ENCODE peak calls at places on chromosome 1, in five cellular contexts. T is suprapubic skin, U is K562, P is sigmoid colon, N is A549. K is an unnamed sample.

GRCh38 chr1:41452704-41453350 is 31.7 kb downstream of the EDN2 start:
- DNase-seq in P (no peak), N (no peak), T (no peak), U (no peak), K (no peak)

GRCh38 chr1:113783254-113784103 is 24.2 kb upstream of the PHTF1 start:
- DNase-seq in N (no peak), P (no peak), U (peak; percentile 62), T (no peak), K (no peak)

GRCh38 chr1:205976708-205977107 is 26.5 kb downstream of the RAB7B start:
- DNase-seq in T (no peak), U (no peak), N (no peak), P (peak; percentile 63), K (no peak)

GRCh38 chr1:9258629-9259028 is 24.1 kb downstream of the H6PD start:
- DNase-seq in P (no peak), U (no peak), T (no peak), N (no peak), K (no peak)

GRCh38 chr1:110584045-110584444 is 22.1 kb downstream of the KCNA2 start:
- DNase-seq in N (no peak), U (no peak), T (peak; percentile 64), P (no peak), K (no peak)

GRCh38 chr1:188089015-188089414 is 1260.3 kb downstream of the PLA2G4A start:
- DNase-seq in N (no peak), P (no peak), U (no peak), T (no peak), K (no peak)

GRCh38 chr1:109782927-109783326 is 19.2 kb upstream of the EPS8L3 start:
- DNase-seq in T (no peak), P (peak; percentile 62), U (no peak), N (no peak), K (no peak)

GRCh38 chr1:32215629-32216505 is 6.3 kb downstream of the TMEM234 start:
- DNase-seq in P (no peak), N (peak; percentile 62), T (no peak), U (peak; percentile 87), K (no peak)

GRCh38 chr1:70411360-70411844 is 334 bp downstream of the CTH start:
- DNase-seq in T (no peak), P (no peak), U (no peak), N (no peak), K (no peak)

GRCh38 chr1:205067031-205067430 is 17.2 kb downstream of the TMEM81 start:
- DNase-seq in U (no peak), T (peak; percentile 59), P (no peak), N (no peak), K (no peak)

GRCh38 chr1:101820080-101820479 is 176.6 kb downstream of the OLFM3 start:
- DNase-seq in P (no peak), U (no peak), T (no peak), N (no peak), K (no peak)

DNA sequence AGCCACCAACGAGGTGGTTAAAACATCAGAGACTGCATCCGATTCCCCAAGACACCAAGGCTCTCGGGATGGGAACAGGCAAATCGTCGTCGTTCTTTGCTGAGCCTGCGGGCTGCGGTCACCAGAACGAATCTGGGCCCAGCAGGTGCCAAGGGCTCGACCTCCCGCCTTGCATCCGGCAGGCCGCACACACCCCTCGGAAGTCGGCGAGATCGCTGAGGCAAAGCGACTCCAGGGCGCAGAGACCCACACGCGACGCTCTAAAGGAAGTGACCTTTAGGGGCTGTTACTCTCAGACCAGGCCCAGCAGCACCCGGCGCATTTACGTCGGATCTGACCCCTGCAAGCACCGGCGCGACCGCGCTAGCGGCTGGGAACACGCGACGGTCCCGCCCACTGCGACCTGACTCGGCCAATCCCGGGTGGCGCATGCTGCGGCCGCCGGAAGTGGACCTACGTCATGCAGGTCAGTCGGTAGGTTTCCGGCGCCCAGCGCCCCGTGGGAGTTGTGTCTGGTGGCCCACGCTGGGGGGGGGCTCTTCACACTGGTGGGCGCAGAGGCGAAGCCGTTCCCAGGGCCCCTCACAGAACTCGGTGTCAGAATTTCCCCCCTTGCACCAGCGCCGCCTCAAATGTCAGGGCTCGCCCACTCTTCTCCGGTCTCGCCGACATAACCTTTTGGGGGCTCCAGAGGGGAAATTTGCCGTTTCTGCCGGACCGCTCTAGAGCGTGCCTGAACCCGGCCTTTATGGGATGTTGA is 7.5 kb upstream of the PARK7 start:
- DNase-seq in T (peak; percentile 98), N (peak; percentile 76), P (peak; percentile 98), U (peak; percentile 98), K (peak; percentile 90)
- TF ChIP-seq EP300 in T (no peak), N (no peak), P (no peak), U (peak; percentile 22), K (peak; percentile 61)

GRCh38 chr1:239636321-239636720 is 250.0 kb downstream of the CHRM3 start:
- DNase-seq in N (no peak), P (no peak), T (no peak), U (no peak), K (no peak)
- TF ChIP-seq EP300 in N (no peak), P (no peak), T (no peak), U (no peak), K (no peak)

GRCh38 chr1:162250004-162250730 is 126.5 kb downstream of the SPATA46 start:
- DNase-seq in N (no peak), T (no peak), P (no peak), U (no peak), K (no peak)

GRCh38 chr1:162252209-162252608 is 124.4 kb downstream of the SPATA46 start:
- DNase-seq in N (no peak), U (no peak), T (no peak), P (no peak), K (no peak)

GRCh38 chr1:162251102-162251501 is 125.6 kb downstream of the SPATA46 start:
- DNase-seq in P (no peak), T (no peak), N (no peak), U (no peak), K (no peak)

GRCh38 chr1:162256287-162256686 is 120.4 kb downstream of the SPATA46 start:
- DNase-seq in U (no peak), P (no peak), T (no peak), N (no peak), K (no peak)

GRCh38 chr1:162253790-162254189 is 122.9 kb downstream of the SPATA46 start:
- DNase-seq in N (no peak), P (no peak), T (no peak), U (no peak), K (no peak)
- TF ChIP-seq EP300 in N (no peak), P (no peak), T (no peak), U (no peak), K (no peak)

DNA sequence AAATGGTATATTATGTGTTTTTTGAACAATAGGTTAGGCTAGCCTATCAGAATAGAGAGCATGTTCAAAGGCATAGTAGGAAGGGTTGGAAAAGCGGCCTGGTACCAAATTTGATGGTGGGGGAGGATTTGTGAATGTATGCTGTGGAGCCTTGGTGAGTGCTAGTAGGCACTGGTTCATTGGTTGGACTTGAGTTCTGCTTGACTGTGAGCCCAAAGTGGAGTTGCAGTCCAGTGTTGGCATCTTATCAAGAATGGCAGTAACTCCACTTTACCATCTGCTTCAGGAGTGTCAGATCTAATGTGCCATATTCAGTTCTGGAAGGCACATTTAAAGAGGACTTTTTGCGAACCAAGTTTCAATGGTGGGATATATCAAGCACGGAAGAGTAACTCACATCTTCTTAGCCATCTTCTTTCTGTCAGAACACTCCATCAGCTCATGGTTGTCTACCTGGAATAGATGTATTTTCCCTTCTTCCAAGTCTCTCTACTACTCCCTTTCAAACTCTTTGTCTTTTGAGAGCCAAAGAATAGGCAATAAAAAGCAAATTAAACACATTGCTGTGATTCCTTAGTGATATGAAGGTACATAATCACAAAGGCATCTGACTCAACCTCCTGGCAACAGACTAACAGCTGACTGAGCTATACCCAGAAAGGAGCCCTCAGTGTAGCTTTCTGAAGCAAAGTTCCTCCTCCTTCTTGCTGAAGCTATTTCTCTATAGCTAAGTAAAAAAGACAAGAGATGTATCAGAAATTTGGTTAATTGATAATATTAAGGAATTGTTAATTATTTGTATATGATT is 21.7 kb downstream of the LRRC8B start:
- DNase-seq in P (no peak), N (no peak), U (no peak), T (no peak), K (no peak)
- TF ChIP-seq EP300 in P (no peak), N (no peak), U (no peak), T (no peak), K (no peak)

DNA sequence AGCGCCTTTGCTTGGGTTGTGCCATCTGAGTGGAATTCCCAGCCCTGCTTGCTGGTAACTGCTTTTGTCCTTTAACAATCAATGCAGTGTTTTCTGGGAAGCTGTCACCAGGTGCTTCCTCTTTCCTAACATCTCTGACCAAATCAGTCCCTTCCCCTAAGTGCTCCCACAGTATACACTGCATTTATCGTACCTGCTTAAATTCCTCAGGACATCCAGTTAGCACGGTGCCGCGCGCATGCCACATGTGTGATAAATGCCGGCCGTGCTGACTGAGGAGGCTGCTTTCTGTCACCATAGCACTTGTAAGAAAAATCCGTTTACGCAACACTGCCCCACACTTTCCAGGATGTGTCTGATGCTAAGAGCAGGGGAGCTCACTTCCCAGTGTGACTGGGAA is 115.4 kb downstream of the BCAR3 start:
- DNase-seq in P (no peak), T (no peak), U (peak; percentile 20), N (no peak), K (no peak)
- TF ChIP-seq EP300 in P (peak; percentile 42), T (no peak), U (no peak), N (no peak), K (no peak)

DNA sequence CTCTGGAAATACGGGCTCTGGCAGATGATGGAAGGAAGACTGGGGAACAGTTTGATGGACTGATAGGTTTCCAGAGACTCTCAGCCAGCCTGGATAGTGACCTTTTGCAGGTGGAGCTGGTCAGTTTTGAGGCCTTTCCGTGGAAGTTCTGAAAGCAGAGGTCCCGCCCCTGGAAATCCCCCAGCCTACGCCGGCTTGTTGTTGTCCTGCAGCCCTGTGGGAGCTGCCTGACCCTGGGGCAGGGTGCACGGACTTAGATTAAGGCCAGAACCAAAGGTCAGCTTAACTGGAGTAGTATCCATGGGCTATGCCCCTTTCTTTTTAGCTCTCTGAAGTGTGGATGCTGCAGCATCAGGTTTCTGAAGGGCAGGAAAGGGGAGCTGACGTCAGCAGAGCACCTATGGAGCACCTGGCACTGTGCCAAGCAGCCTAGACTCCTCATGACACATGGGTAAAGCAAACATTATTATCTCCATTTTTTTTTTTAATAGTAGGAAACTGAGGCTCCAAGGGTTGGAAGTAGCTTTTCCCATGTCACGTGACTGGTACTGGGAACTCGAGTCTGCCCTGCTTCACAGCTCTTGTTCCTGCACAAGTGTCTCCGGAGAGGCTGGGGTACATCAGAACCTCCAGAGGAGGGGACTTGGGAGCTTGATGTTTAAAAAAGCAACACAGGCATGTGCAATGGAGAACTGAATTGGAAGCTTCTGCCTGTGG is 38.5 kb downstream of the IER5 start:
- DNase-seq in T (no peak), U (peak; percentile 66), P (no peak), N (no peak), K (no peak)
- TF ChIP-seq EP300 in T (no peak), U (no peak), P (no peak), N (no peak), K (no peak)

DNA sequence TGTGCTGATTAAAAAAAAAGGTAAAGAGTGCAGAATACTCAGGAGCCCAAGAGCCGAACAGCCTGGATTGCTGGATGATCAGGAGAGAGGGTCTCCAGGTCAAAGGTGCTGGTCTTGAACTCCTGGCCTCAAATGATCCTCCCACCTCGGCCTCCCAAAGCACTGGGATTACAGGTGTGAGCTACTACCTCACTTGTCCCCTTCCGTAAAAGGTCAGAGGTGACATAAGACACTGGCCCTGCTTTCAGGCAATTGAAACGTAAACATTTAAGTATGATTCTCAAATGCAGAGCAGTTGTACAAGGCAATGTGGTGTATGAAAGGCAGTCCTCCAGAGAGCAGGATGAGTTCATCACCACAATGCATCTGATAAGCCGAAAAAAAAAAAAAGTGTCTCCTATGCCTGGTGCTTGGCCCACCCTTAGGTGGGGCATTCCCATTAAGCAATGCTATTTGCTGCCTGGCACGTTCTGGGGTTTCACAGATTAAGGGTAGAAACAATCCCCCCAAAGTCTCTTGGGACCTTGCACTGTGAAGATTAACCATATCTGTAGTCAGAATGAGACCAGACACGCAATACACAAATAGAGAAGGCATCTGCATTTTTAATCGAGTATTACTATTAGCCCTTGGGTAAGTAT is 47.7 kb downstream of the PARP1 start:
- DNase-seq in P (no peak), U (no peak), T (no peak), N (no peak), K (no peak)
- TF ChIP-seq EP300 in P (no peak), U (no peak), T (no peak), N (no peak), K (no peak)

K was measured in tibial nerve.